ENCODE peak calls at places on chromosomes 13 and 19, in eight cellular contexts. Y is thyroid gland, H is heart right ventricle, D is A549, I is transverse colon, T is tibial nerve, A is cardiac muscle cell, S is mesenchymal stem cell. E is an unnamed sample. For H3K4me1, the result is how much of the 10 kb centered on the place peaks cover.

GRCh38 chr13:107211073-107211472 is 643.1 kb upstream of the ARGLU1 start:
- DNase-seq in A (peak), S (peak), T (peak), Y (peak), D (peak), I (peak), H (peak), E (peak)

GRCh38 chr13:97274782-97275252 is 52.7 kb downstream of the MBNL2 start:
- DNase-seq in I (no peak), H (no peak), A (peak), S (peak), Y (no peak), T (no peak), D (no peak), E (no peak)

GRCh38 chr13:105925496-105925895 is 610.0 kb downstream of the EFNB2 start:
- DNase-seq in A (peak), Y (no peak), H (no peak), I (no peak), D (no peak), S (peak), T (no peak), E (no peak)

GRCh38 chr19:37867831-37868230 is 38.6 kb downstream of the WDR87 start:
- DNase-seq in Y (no peak), H (no peak), S (peak), T (no peak), I (no peak), A (peak), D (no peak), E (no peak)

GRCh38 chr19:3249408-3249807 is 24.9 kb downstream of the CELF5 start:
- DNase-seq in H (no peak), I (no peak), D (peak), T (no peak), A (no peak), Y (no peak), S (no peak), E (no peak)

GRCh38 chr19:3392480-3392879 is 26.1 kb downstream of the NFIC start:
- DNase-seq in D (no peak), I (no peak), T (no peak), A (no peak), Y (no peak), S (no peak), H (no peak), E (no peak)

GRCh38 chr13:106917024-106917491 is 349.1 kb upstream of the ARGLU1 start:
- DNase-seq in D (no peak), I (no peak), H (peak), Y (peak), T (no peak), A (peak), S (no peak), E (no peak)

GRCh38 chr13:107788464-107789165 is 426.7 kb downstream of the LIG4 start:
- DNase-seq in A (no peak), Y (no peak), H (no peak), T (no peak), D (no peak), I (no peak), S (no peak), E (no peak)

GRCh38 chr19:5349041-5349440 is 8.4 kb upstream of the PTPRS start:
- DNase-seq in H (no peak), D (no peak), T (no peak), A (no peak), Y (no peak), I (no peak), S (no peak), E (no peak)

GRCh38 chr13:35474551-35474950 is 1.9 kb downstream of the MAB21L1 start:
- DNase-seq in H (no peak), I (no peak), D (no peak), A (no peak), Y (no peak), T (no peak), S (no peak), E (no peak)

GRCh38 chr19:10018219-10018618 is 4.9 kb downstream of the RDH8 start:
- DNase-seq in S (peak), I (no peak), T (no peak), Y (no peak), D (no peak), H (no peak), A (no peak), E (no peak)

GRCh38 chr13:76687467-76687866 is 198.7 kb downstream of the KCTD12 start:
- DNase-seq in I (no peak), Y (no peak), T (no peak), D (no peak), S (no peak), H (no peak), A (no peak), E (no peak)

GRCh38 chr13:43933378-43933777 is 53.7 kb downstream of the LACC1 start:
- DNase-seq in T (no peak), I (no peak), Y (no peak), H (no peak), A (no peak), S (no peak), D (no peak), E (no peak)

GRCh38 chr19:31223805-31224534 is 125.3 kb downstream of the TSHZ3 start:
- DNase-seq in H (no peak), D (no peak), Y (no peak), I (no peak), S (peak), T (no peak), A (peak), E (no peak)

DNA sequence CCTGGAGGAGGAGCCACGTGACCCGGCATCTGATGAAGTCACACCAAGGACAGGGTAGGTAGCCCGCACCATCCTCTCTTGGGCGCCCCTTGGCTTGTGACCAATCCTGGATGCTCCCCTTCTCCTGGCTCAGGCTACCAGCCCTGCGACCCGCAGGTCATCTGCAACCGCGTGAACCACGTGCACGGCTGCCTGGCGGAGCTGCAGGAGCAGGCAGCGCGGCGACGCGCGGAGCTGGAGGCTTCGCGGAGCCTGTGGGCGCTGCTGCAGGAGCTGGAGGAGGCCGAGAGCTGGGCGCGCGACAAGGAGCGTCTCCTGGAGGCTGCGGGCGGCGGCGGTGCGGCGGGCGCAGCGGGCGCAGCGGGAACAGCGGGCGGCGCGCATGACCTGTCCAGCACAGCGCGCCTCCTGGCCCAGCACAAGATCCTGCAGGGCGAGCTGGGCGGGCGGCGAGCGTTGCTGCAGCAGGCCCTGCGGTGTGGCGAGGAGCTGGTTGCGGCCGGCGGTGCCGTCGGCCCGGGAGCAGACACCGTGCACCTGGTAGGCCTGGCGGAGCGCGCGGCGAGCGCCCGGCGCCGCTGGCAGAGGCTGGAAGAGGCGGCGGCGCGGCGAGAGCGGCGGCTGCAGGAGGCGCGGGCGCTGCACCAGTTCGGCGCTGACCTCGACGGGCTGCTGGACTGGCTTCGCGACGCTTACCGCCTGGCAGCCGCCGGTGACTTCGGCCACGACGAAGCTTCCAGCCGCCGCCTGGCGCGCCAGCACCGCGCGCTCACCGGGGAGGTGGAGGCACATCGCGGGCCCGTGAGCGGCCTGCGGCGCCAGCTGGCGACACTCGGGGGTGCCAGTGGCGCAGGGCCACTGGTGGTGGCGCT is 45.9 kb downstream of the SPTBN4 start:
- DNase-seq in Y (peak), D (no peak), T (no peak), A (peak), S (peak), H (no peak), I (no peak), E (no peak)
- H3K4me3 ChIP-seq in Y (no peak), D (peak), T (no peak), A (peak), S (no peak), H (no peak), I (no peak), E (peak)

GRCh38 chr13:60146491-60146890 is 17.2 kb downstream of the DIAPH3 start:
- DNase-seq in I (no peak), D (no peak), Y (no peak), T (no peak), H (no peak), S (no peak), A (peak), E (no peak)
- H3K4me1 ChIP-seq in I (under half), D (under half), Y (under half), T (under half), H (under half), S (under half), A (under half), E (under half)

GRCh38 chr19:49929611-49930482 is 543 bp upstream of the NUP62 start:
- DNase-seq in I (peak), H (peak), A (peak), Y (peak), S (peak), T (peak), D (peak), E (peak)

GRCh38 chr19:49926520-49926919 is 2.5 kb upstream of the ATF5 start:
- DNase-seq in D (no peak), H (no peak), S (no peak), T (no peak), I (no peak), Y (no peak), A (no peak), E (no peak)

GRCh38 chr19:49929121-49929610 is at the start of the genes ATF5 and NUP62:
- DNase-seq in S (peak), Y (peak), A (peak), H (peak), D (peak), T (peak), I (peak), E (no peak)

GRCh38 chr19:49925486-49925885 is 3.5 kb upstream of the ATF5 start:
- DNase-seq in H (no peak), I (no peak), S (no peak), Y (no peak), D (no peak), T (no peak), A (no peak), E (no peak)

DNA sequence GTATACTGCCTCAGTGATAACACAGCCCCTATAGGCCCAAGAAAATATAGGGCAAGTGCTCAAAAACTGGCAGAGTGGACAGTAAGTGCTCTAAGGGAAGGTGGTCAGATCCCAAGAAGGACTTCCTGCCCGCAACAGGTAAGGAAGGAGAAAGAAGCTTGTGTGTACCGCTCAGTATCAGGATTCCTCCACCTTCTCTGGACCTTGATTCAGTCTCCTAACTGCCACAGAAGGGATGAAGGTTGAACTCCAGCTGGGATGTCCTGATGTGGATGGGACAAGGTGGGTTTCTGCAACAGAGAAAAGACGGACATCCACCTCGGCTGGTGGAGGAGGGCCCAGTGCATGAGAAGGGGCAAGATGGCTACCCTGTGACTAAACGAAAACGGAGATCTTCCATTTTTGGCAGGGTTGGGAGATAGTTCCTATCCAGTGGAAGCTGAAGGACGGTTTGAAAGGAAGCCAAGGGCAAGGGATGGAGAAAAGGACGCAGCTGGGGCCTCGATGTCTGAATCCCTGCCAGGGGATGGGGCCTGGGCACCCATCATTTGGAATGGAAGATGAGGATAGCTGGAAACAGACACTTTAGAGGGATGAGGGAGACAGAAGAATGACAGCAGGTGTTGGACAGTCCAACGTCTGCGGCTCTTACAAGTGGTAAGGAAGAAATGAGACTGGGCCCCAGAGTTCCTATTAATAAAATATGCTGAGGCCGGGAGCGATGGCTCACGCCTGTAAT is 1.3 kb upstream of the ATF5 start:
- DNase-seq in D (no peak), A (no peak), H (no peak), S (no peak), Y (no peak), I (no peak), T (no peak), E (no peak)
- H3K4me3 ChIP-seq in D (peak), A (no peak), H (no peak), S (peak), Y (no peak), I (no peak), T (no peak), E (no peak)

GRCh38 chr19:45315304-45315703 is 7.4 kb downstream of the CKM start:
- DNase-seq in I (no peak), T (no peak), S (no peak), Y (no peak), A (no peak), D (no peak), H (no peak), E (no peak)
- H3K4me1 ChIP-seq in I (under half), T (under half), S (under half), Y (under half), A (under half), D (under half), H (under half), E (under half)

GRCh38 chr13:112897956-112898785 is 70.8 kb upstream of the MCF2L start:
- DNase-seq in D (no peak), T (no peak), H (no peak), S (no peak), I (no peak), Y (no peak), A (no peak), E (no peak)
- H3K4me3 ChIP-seq in D (no peak), T (no peak), H (no peak), S (no peak), I (no peak), Y (no peak), A (no peak), E (no peak)

E was measured in iPS DF 6.9.